ENCODE peak calls at places on chromosomes 3 and 15, in nine cellular contexts. One of them, this sample, is unnamed.

GRCh38 chr3:57652203-57652602 is 40.7 kb downstream of the DENND6A start:
- DNase-seq in esophagus muscularis mucosa: no peak
- DNase-seq in hepatocyte: no peak
- DNase-seq in OCI-LY7: no peak
- DNase-seq in fibroblast of villous mesenchyme: no peak
- DNase-seq in endodermal cell: no peak
- DNase-seq in body of pancreas: no peak
- DNase-seq in right cardiac atrium: no peak
- DNase-seq in NT2/D1: no peak
- DNase-seq in this sample: no peak

GRCh38 chr3:150091626-150092025 is 120.9 kb upstream of the PFN2 start:
- DNase-seq in esophagus muscularis mucosa: no peak
- DNase-seq in hepatocyte: no peak
- DNase-seq in OCI-LY7: no peak
- DNase-seq in fibroblast of villous mesenchyme: no peak
- DNase-seq in endodermal cell: no peak
- DNase-seq in body of pancreas: no peak
- DNase-seq in right cardiac atrium: no peak
- DNase-seq in NT2/D1: no peak
- DNase-seq in this sample: no peak

GRCh38 chr15:31333119-31333518 is 6.5 kb downstream of the KLF13 start:
- DNase-seq in esophagus muscularis mucosa: no peak
- DNase-seq in hepatocyte: no peak
- DNase-seq in OCI-LY7: no peak
- DNase-seq in fibroblast of villous mesenchyme: no peak
- DNase-seq in endodermal cell: no peak
- DNase-seq in body of pancreas: peak
- DNase-seq in right cardiac atrium: no peak
- DNase-seq in NT2/D1: no peak
- DNase-seq in this sample: no peak

GRCh38 chr3:30502742-30503073 is 103.7 kb upstream of the TGFBR2 start:
- DNase-seq in esophagus muscularis mucosa: no peak
- DNase-seq in hepatocyte: no peak
- DNase-seq in OCI-LY7: no peak
- DNase-seq in fibroblast of villous mesenchyme: no peak
- DNase-seq in endodermal cell: no peak
- DNase-seq in body of pancreas: no peak
- DNase-seq in right cardiac atrium: no peak
- DNase-seq in NT2/D1: no peak
- DNase-seq in this sample: no peak

GRCh38 chr15:98580577-98580976 is 67.8 kb upstream of the IGF1R start:
- DNase-seq in esophagus muscularis mucosa: peak
- DNase-seq in hepatocyte: no peak
- DNase-seq in OCI-LY7: no peak
- DNase-seq in fibroblast of villous mesenchyme: no peak
- DNase-seq in endodermal cell: no peak
- DNase-seq in body of pancreas: no peak
- DNase-seq in right cardiac atrium: no peak
- DNase-seq in NT2/D1: no peak
- DNase-seq in this sample: no peak

GRCh38 chr3:119227064-119227850 is 13.4 kb downstream of the B4GALT4 start:
- DNase-seq in esophagus muscularis mucosa: no peak
- DNase-seq in hepatocyte: no peak
- DNase-seq in OCI-LY7: no peak
- DNase-seq in fibroblast of villous mesenchyme: peak
- DNase-seq in endodermal cell: no peak
- DNase-seq in body of pancreas: no peak
- DNase-seq in right cardiac atrium: no peak
- DNase-seq in NT2/D1: no peak
- DNase-seq in this sample: no peak

GRCh38 chr3:187957209-187957981 is 196.6 kb upstream of the LPP start:
- DNase-seq in esophagus muscularis mucosa: no peak
- DNase-seq in hepatocyte: no peak
- DNase-seq in OCI-LY7: no peak
- DNase-seq in fibroblast of villous mesenchyme: no peak
- DNase-seq in endodermal cell: no peak
- DNase-seq in body of pancreas: no peak
- DNase-seq in right cardiac atrium: no peak
- DNase-seq in NT2/D1: no peak
- DNase-seq in this sample: no peak

GRCh38 chr15:75029378-75030022 is 6.1 kb downstream of the PPCDC start:
- DNase-seq in esophagus muscularis mucosa: peak
- DNase-seq in hepatocyte: peak
- DNase-seq in OCI-LY7: peak
- DNase-seq in fibroblast of villous mesenchyme: peak
- DNase-seq in endodermal cell: peak
- DNase-seq in body of pancreas: peak
- DNase-seq in right cardiac atrium: peak
- DNase-seq in NT2/D1: peak
- DNase-seq in this sample: peak

GRCh38 chr3:47323431-47324277 is 40.9 kb downstream of the KLHL18 start:
- DNase-seq in esophagus muscularis mucosa: no peak
- DNase-seq in hepatocyte: peak
- DNase-seq in OCI-LY7: no peak
- DNase-seq in fibroblast of villous mesenchyme: peak
- DNase-seq in endodermal cell: no peak
- DNase-seq in body of pancreas: no peak
- DNase-seq in right cardiac atrium: no peak
- DNase-seq in NT2/D1: no peak
- DNase-seq in this sample: no peak

GRCh38 chr15:44798815-44799214 is 62.5 kb downstream of the TRIM69 start:
- DNase-seq in esophagus muscularis mucosa: no peak
- DNase-seq in hepatocyte: peak
- DNase-seq in OCI-LY7: no peak
- DNase-seq in fibroblast of villous mesenchyme: no peak
- DNase-seq in endodermal cell: no peak
- DNase-seq in body of pancreas: peak
- DNase-seq in right cardiac atrium: no peak
- DNase-seq in NT2/D1: no peak
- DNase-seq in this sample: no peak

GRCh38 chr3:124592658-124593441 is 137.4 kb upstream of the UMPS start:
- DNase-seq in esophagus muscularis mucosa: no peak
- DNase-seq in hepatocyte: peak
- DNase-seq in OCI-LY7: no peak
- DNase-seq in fibroblast of villous mesenchyme: no peak
- DNase-seq in endodermal cell: peak
- DNase-seq in body of pancreas: peak
- DNase-seq in right cardiac atrium: no peak
- DNase-seq in NT2/D1: no peak
- DNase-seq in this sample: no peak

GRCh38 chr3:126522363-126522788 is 1.6 kb upstream of the CHST13 start:
- DNase-seq in esophagus muscularis mucosa: no peak
- DNase-seq in hepatocyte: peak
- DNase-seq in OCI-LY7: peak
- DNase-seq in fibroblast of villous mesenchyme: peak
- DNase-seq in endodermal cell: peak
- DNase-seq in body of pancreas: peak
- DNase-seq in right cardiac atrium: peak
- DNase-seq in NT2/D1: peak
- DNase-seq in this sample: peak
- H3K4me3 ChIP-seq in esophagus muscularis mucosa: no peak
- H3K4me3 ChIP-seq in hepatocyte: no peak
- H3K4me3 ChIP-seq in OCI-LY7: no peak
- H3K4me3 ChIP-seq in fibroblast of villous mesenchyme: no peak
- H3K4me3 ChIP-seq in endodermal cell: no peak
- H3K4me3 ChIP-seq in body of pancreas: no peak
- H3K4me3 ChIP-seq in right cardiac atrium: no peak
- H3K4me3 ChIP-seq in NT2/D1: no peak
- H3K4me3 ChIP-seq in this sample: no peak

GRCh38 chr3:190456779-190457178 is 7.1 kb upstream of the TMEM207 start:
- DNase-seq in esophagus muscularis mucosa: no peak
- DNase-seq in hepatocyte: no peak
- DNase-seq in OCI-LY7: no peak
- DNase-seq in fibroblast of villous mesenchyme: no peak
- DNase-seq in endodermal cell: no peak
- DNase-seq in body of pancreas: no peak
- DNase-seq in right cardiac atrium: no peak
- DNase-seq in NT2/D1: no peak
- DNase-seq in this sample: no peak
- H3K4me3 ChIP-seq in esophagus muscularis mucosa: no peak
- H3K4me3 ChIP-seq in hepatocyte: no peak
- H3K4me3 ChIP-seq in OCI-LY7: no peak
- H3K4me3 ChIP-seq in fibroblast of villous mesenchyme: no peak
- H3K4me3 ChIP-seq in endodermal cell: no peak
- H3K4me3 ChIP-seq in body of pancreas: no peak
- H3K4me3 ChIP-seq in right cardiac atrium: no peak
- H3K4me3 ChIP-seq in NT2/D1: no peak
- H3K4me3 ChIP-seq in this sample: no peak

GRCh38 chr3:183555541-183556081 is at the start of gene KLHL6:
- DNase-seq in esophagus muscularis mucosa: no peak
- DNase-seq in hepatocyte: no peak
- DNase-seq in OCI-LY7: peak
- DNase-seq in fibroblast of villous mesenchyme: no peak
- DNase-seq in endodermal cell: peak
- DNase-seq in body of pancreas: peak
- DNase-seq in right cardiac atrium: peak
- DNase-seq in NT2/D1: no peak
- DNase-seq in this sample: peak

GRCh38 chr3:183553263-183554026 is 2.1 kb downstream of the KLHL6 start:
- DNase-seq in esophagus muscularis mucosa: no peak
- DNase-seq in hepatocyte: no peak
- DNase-seq in OCI-LY7: peak
- DNase-seq in fibroblast of villous mesenchyme: no peak
- DNase-seq in endodermal cell: no peak
- DNase-seq in body of pancreas: no peak
- DNase-seq in right cardiac atrium: no peak
- DNase-seq in NT2/D1: no peak
- DNase-seq in this sample: no peak

GRCh38 chr3:183554377-183554776 is 1.1 kb downstream of the KLHL6 start:
- DNase-seq in esophagus muscularis mucosa: no peak
- DNase-seq in hepatocyte: no peak
- DNase-seq in OCI-LY7: peak
- DNase-seq in fibroblast of villous mesenchyme: no peak
- DNase-seq in endodermal cell: no peak
- DNase-seq in body of pancreas: no peak
- DNase-seq in right cardiac atrium: no peak
- DNase-seq in NT2/D1: no peak
- DNase-seq in this sample: no peak

GRCh38 chr3:183548262-183548769 is 7.2 kb downstream of the KLHL6 start:
- DNase-seq in esophagus muscularis mucosa: no peak
- DNase-seq in hepatocyte: peak
- DNase-seq in OCI-LY7: no peak
- DNase-seq in fibroblast of villous mesenchyme: peak
- DNase-seq in endodermal cell: peak
- DNase-seq in body of pancreas: peak
- DNase-seq in right cardiac atrium: no peak
- DNase-seq in NT2/D1: peak
- DNase-seq in this sample: no peak

GRCh38 chr3:183551930-183552329 is 3.6 kb downstream of the KLHL6 start:
- DNase-seq in esophagus muscularis mucosa: no peak
- DNase-seq in hepatocyte: no peak
- DNase-seq in OCI-LY7: peak
- DNase-seq in fibroblast of villous mesenchyme: no peak
- DNase-seq in endodermal cell: no peak
- DNase-seq in body of pancreas: no peak
- DNase-seq in right cardiac atrium: no peak
- DNase-seq in NT2/D1: no peak
- DNase-seq in this sample: no peak
- H3K4me3 ChIP-seq in esophagus muscularis mucosa: no peak
- H3K4me3 ChIP-seq in hepatocyte: no peak
- H3K4me3 ChIP-seq in OCI-LY7: peak
- H3K4me3 ChIP-seq in fibroblast of villous mesenchyme: no peak
- H3K4me3 ChIP-seq in endodermal cell: no peak
- H3K4me3 ChIP-seq in body of pancreas: no peak
- H3K4me3 ChIP-seq in right cardiac atrium: no peak
- H3K4me3 ChIP-seq in NT2/D1: no peak
- H3K4me3 ChIP-seq in this sample: no peak

GRCh38 chr3:151879684-151880282 is 6.3 kb downstream of the SUCNR1 start:
- DNase-seq in esophagus muscularis mucosa: no peak
- DNase-seq in hepatocyte: no peak
- DNase-seq in OCI-LY7: no peak
- DNase-seq in fibroblast of villous mesenchyme: peak
- DNase-seq in endodermal cell: no peak
- DNase-seq in body of pancreas: no peak
- DNase-seq in right cardiac atrium: no peak
- DNase-seq in NT2/D1: no peak
- DNase-seq in this sample: no peak
- H3K4me3 ChIP-seq in esophagus muscularis mucosa: no peak
- H3K4me3 ChIP-seq in hepatocyte: no peak
- H3K4me3 ChIP-seq in OCI-LY7: no peak
- H3K4me3 ChIP-seq in fibroblast of villous mesenchyme: no peak
- H3K4me3 ChIP-seq in endodermal cell: no peak
- H3K4me3 ChIP-seq in body of pancreas: no peak
- H3K4me3 ChIP-seq in right cardiac atrium: no peak
- H3K4me3 ChIP-seq in NT2/D1: no peak
- H3K4me3 ChIP-seq in this sample: no peak